ENCODE peak calls at places on chromosome 1, in ten cellular contexts. One of them, this sample, is unnamed.

GRCh38 chr1:157156058-157156541 is 17.9 kb upstream of the ETV3 start:
- DNase-seq in NCI-H748 treated with DMSO at 0.1 percent for 48 hours: peak
- DNase-seq in amygdala: peak
- DNase-seq in Calu3: peak
- DNase-seq in AG10803: peak
- DNase-seq in A172: peak
- DNase-seq in tibial artery: peak
- DNase-seq in posterior vena cava: peak
- DNase-seq in DMS153: peak
- DNase-seq in thoracic aorta: no peak
- DNase-seq in this sample: peak

GRCh38 chr1:167635233-167635648 is 5.2 kb downstream of the RCSD1 start:
- DNase-seq in Calu3: no peak
- DNase-seq in amygdala: no peak
- DNase-seq in posterior vena cava: no peak
- DNase-seq in DMS153: no peak
- DNase-seq in tibial artery: no peak
- DNase-seq in AG10803: no peak
- DNase-seq in A172: no peak
- DNase-seq in thoracic aorta: no peak
- DNase-seq in NCI-H748 treated with DMSO at 0.1 percent for 48 hours: peak
- DNase-seq in this sample: no peak

GRCh38 chr1:13798120-13798519 is 98.1 kb downstream of the PRDM2 start:
- DNase-seq in posterior vena cava: no peak
- DNase-seq in A172: no peak
- DNase-seq in DMS153: no peak
- DNase-seq in amygdala: no peak
- DNase-seq in thoracic aorta: no peak
- DNase-seq in tibial artery: no peak
- DNase-seq in AG10803: no peak
- DNase-seq in Calu3: no peak
- DNase-seq in NCI-H748 treated with DMSO at 0.1 percent for 48 hours: no peak
- DNase-seq in this sample: no peak

GRCh38 chr1:19034721-19035120 is 78.2 kb upstream of the IFFO2 start:
- DNase-seq in A172: no peak
- DNase-seq in Calu3: no peak
- DNase-seq in amygdala: no peak
- DNase-seq in thoracic aorta: no peak
- DNase-seq in tibial artery: peak
- DNase-seq in NCI-H748 treated with DMSO at 0.1 percent for 48 hours: no peak
- DNase-seq in AG10803: no peak
- DNase-seq in posterior vena cava: peak
- DNase-seq in DMS153: no peak
- DNase-seq in this sample: no peak

GRCh38 chr1:218374972-218375371 is 29.8 kb downstream of the TGFB2 start:
- DNase-seq in AG10803: no peak
- DNase-seq in DMS153: no peak
- DNase-seq in A172: peak
- DNase-seq in posterior vena cava: no peak
- DNase-seq in thoracic aorta: no peak
- DNase-seq in tibial artery: no peak
- DNase-seq in amygdala: no peak
- DNase-seq in Calu3: peak
- DNase-seq in NCI-H748 treated with DMSO at 0.1 percent for 48 hours: no peak
- DNase-seq in this sample: no peak

GRCh38 chr1:169809370-169810095 is 14.8 kb upstream of the METTL18 start:
- DNase-seq in NCI-H748 treated with DMSO at 0.1 percent for 48 hours: no peak
- DNase-seq in Calu3: peak
- DNase-seq in thoracic aorta: no peak
- DNase-seq in amygdala: no peak
- DNase-seq in DMS153: no peak
- DNase-seq in AG10803: peak
- DNase-seq in tibial artery: no peak
- DNase-seq in A172: peak
- DNase-seq in posterior vena cava: no peak
- DNase-seq in this sample: no peak

GRCh38 chr1:60898413-60898812 is 183.9 kb upstream of the NFIA start:
- DNase-seq in tibial artery: no peak
- DNase-seq in AG10803: no peak
- DNase-seq in Calu3: no peak
- DNase-seq in thoracic aorta: no peak
- DNase-seq in DMS153: no peak
- DNase-seq in posterior vena cava: no peak
- DNase-seq in amygdala: no peak
- DNase-seq in NCI-H748 treated with DMSO at 0.1 percent for 48 hours: no peak
- DNase-seq in A172: no peak
- DNase-seq in this sample: no peak

GRCh38 chr1:924619-925323 is 1.0 kb downstream of the SAMD11 start:
- DNase-seq in amygdala: no peak
- DNase-seq in posterior vena cava: no peak
- DNase-seq in NCI-H748 treated with DMSO at 0.1 percent for 48 hours: peak
- DNase-seq in AG10803: peak
- DNase-seq in A172: no peak
- DNase-seq in Calu3: no peak
- DNase-seq in DMS153: no peak
- DNase-seq in tibial artery: no peak
- DNase-seq in thoracic aorta: no peak
- DNase-seq in this sample: no peak

GRCh38 chr1:31501505-31501904 is 74.8 kb upstream of the TINAGL1 start:
- DNase-seq in NCI-H748 treated with DMSO at 0.1 percent for 48 hours: no peak
- DNase-seq in tibial artery: no peak
- DNase-seq in DMS153: no peak
- DNase-seq in amygdala: no peak
- DNase-seq in posterior vena cava: no peak
- DNase-seq in Calu3: no peak
- DNase-seq in thoracic aorta: no peak
- DNase-seq in A172: no peak
- DNase-seq in AG10803: no peak
- DNase-seq in this sample: no peak